ENCODE peak calls at places on chromosomes 4 and X, in four cellular contexts. One of them, this sample, is unnamed.

GRCh38 chr4:174170906-174171305 is 112.6 kb downstream of the FBXO8 start:
- DNase-seq in adrenal gland: no peak
- DNase-seq in hypothalamus: no peak
- DNase-seq in kidney: no peak
- DNase-seq in this sample: no peak

GRCh38 chrX:44914532-44915198 is 41.7 kb downstream of the KDM6A start:
- DNase-seq in adrenal gland: no peak
- DNase-seq in hypothalamus: no peak
- DNase-seq in kidney: no peak
- DNase-seq in this sample: no peak

GRCh38 chrX:103052625-103053024 is 11.3 kb downstream of the BEX1 start:
- DNase-seq in adrenal gland: no peak
- DNase-seq in hypothalamus: no peak
- DNase-seq in kidney: no peak
- DNase-seq in this sample: no peak

GRCh38 chrX:103254171-103254824 is 657 bp downstream of the TCEAL8 start:
- DNase-seq in adrenal gland: peak
- DNase-seq in hypothalamus: peak
- DNase-seq in kidney: peak
- DNase-seq in this sample: peak

GRCh38 chr4:67134616-67135015 is 410.7 kb downstream of the CENPC start:
- DNase-seq in adrenal gland: no peak
- DNase-seq in hypothalamus: no peak
- DNase-seq in kidney: no peak
- DNase-seq in this sample: no peak

GRCh38 chr4:12146349-12146748 is 717.7 kb upstream of the HS3ST1 start:
- DNase-seq in adrenal gland: no peak
- DNase-seq in hypothalamus: no peak
- DNase-seq in kidney: no peak
- DNase-seq in this sample: no peak

GRCh38 chr4:8044699-8045098 is 105.0 kb upstream of the AFAP1 start:
- DNase-seq in adrenal gland: no peak
- DNase-seq in hypothalamus: no peak
- DNase-seq in kidney: no peak
- DNase-seq in this sample: no peak

GRCh38 chrX:40169193-40170086 is 71.7 kb upstream of the BCOR start:
- DNase-seq in adrenal gland: peak
- DNase-seq in hypothalamus: no peak
- DNase-seq in kidney: peak
- DNase-seq in this sample: peak

This sample was measured in dorsolateral prefrontal cortex.